ENCODE peak calls at places on chromosomes 11 and 22, in ten cellular contexts. F is uterus, O is prostate gland, Z is A549, U is tibial nerve, J is sigmoid colon, H is heart left ventricle, V is HCT116, Q is IMR-90, P is spleen. L is an unnamed sample.

GRCh38 chr22:32557424-32557823 is 82.8 kb downstream of the FBXO7 start:
- DNase-seq in V (no peak), P (peak), H (no peak), J (peak), O (peak), Z (peak), U (no peak), F (peak), Q (no peak), L (no peak)

GRCh38 chr11:76176463-76176862 is 29.8 kb downstream of the WNT11 start:
- DNase-seq in Z (no peak), H (no peak), J (no peak), Q (no peak), U (no peak), V (no peak), O (no peak), P (no peak), F (no peak), L (no peak)

GRCh38 chr22:17773606-17774205 is 563 bp downstream of the BID start:
- DNase-seq in F (no peak), J (peak), U (no peak), V (no peak), O (no peak), Z (peak), Q (peak), P (peak), H (peak), L (peak)

GRCh38 chr11:119518746-119519382 is 95.9 kb upstream of the THY1 start:
- DNase-seq in P (no peak), J (no peak), O (no peak), U (no peak), H (no peak), Z (no peak), Q (peak), F (no peak), V (no peak), L (no peak)

GRCh38 chr11:48193876-48194275 is 22.7 kb upstream of the OR4B1 start:
- DNase-seq in P (no peak), Q (peak), Z (no peak), F (no peak), O (no peak), U (no peak), H (no peak), J (no peak), V (no peak), L (no peak)

GRCh38 chr11:11312738-11313137 is 40.3 kb downstream of the CSNK2A3 start:
- DNase-seq in Z (no peak), O (no peak), V (no peak), F (no peak), U (no peak), H (no peak), Q (no peak), J (no peak), P (no peak), L (no peak)

GRCh38 chr11:69637956-69638871 is 2.7 kb upstream of the CCND1 start:
- DNase-seq in V (peak), U (no peak), F (no peak), Q (peak), J (peak), Z (peak), O (no peak), H (peak), P (peak), L (no peak)

GRCh38 chr11:3866206-3866605 is 10.7 kb downstream of the STIM1 start:
- DNase-seq in H (peak), P (peak), F (no peak), Z (no peak), J (no peak), Q (no peak), O (no peak), U (no peak), V (no peak), L (no peak)

GRCh38 chr11:31780078-31780971 is 30.8 kb downstream of the PAX6 start:
- DNase-seq in Z (no peak), U (no peak), Q (no peak), J (no peak), F (no peak), H (no peak), V (no peak), O (no peak), P (no peak), L (no peak)

GRCh38 chr11:47353978-47354774 is 1.7 kb upstream of the MYBPC3 start:
- DNase-seq in O (no peak), U (no peak), Q (no peak), P (no peak), Z (no peak), H (peak), F (no peak), J (no peak), V (no peak), L (no peak)

GRCh38 chr11:69380921-69381581 is 87.1 kb downstream of the MYEOV start:
- DNase-seq in J (peak), P (peak), Z (no peak), H (peak), F (no peak), V (no peak), O (no peak), Q (no peak), U (peak), L (no peak)

GRCh38 chr11:126410649-126411048 is 55.2 kb downstream of the ST3GAL4 start:
- DNase-seq in F (no peak), V (no peak), U (peak), J (peak), Z (no peak), Q (peak), O (no peak), H (peak), P (peak), L (no peak)

GRCh38 chr11:119795231-119795630 is 66.2 kb upstream of the NECTIN1 start:
- DNase-seq in U (peak), F (no peak), H (no peak), V (no peak), O (no peak), J (no peak), Z (peak), P (peak), Q (peak), L (peak)

GRCh38 chr22:38748487-38749136 is 7.2 kb downstream of the SUN2 start:
- DNase-seq in U (no peak), O (peak), V (no peak), H (no peak), F (no peak), J (no peak), Z (no peak), P (no peak), Q (no peak), L (no peak)
- TF ChIP-seq POLR2A in U (no peak), O (no peak), V (no peak), H (no peak), F (no peak), J (no peak), Z (no peak), P (no peak), Q (no peak), L (no peak)

GRCh38 chr22:23891726-23892125 is 2.5 kb upstream of the MIF start:
- DNase-seq in V (no peak), J (no peak), Z (no peak), O (no peak), F (no peak), H (no peak), P (no peak), U (no peak), Q (no peak), L (no peak)
- TF ChIP-seq POLR2A in V (no peak), J (no peak), Z (no peak), O (no peak), F (no peak), H (no peak), P (no peak), U (no peak), Q (no peak), L (no peak)

DNA sequence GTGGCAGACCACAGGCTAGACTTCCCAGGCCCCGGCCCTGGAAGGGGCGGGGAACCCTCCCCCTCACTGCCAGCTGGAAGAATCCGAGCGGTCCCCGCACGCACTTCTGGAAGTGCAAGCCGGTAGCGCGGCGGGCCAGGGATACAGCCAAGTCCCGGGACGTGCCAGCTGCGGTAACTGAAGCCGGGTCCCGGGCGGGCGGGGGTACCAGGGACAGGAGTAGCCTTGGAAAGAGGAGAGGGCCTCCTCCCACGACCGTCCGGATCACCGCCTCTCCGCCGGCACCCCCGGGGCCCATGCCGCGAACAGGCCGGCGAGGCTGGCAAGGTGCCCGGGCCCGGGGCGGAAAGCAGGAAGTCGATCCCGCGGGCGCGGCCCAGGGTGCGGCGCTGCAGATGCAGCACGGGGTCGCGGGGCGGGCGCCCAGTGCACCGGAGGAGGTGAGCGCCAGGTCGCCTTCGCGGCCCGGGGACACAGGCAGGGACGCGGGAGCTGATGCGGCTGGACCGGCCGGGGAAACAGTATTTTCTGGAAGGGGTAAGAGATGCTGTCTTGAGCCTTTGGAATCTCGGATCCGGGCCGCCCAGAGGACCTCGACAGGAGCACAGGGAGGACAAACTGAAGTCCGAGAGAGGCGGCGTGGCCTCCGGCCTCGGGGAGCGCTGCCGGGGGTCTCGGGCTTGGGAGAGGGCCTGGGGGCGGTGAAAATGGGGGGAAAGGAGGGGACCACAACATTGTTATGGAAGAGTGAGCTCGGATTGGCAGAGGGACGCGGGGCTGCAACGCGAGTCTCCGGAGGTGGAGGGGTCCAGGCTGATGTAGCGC is 756 bp upstream of the SLC35C1 start:
- DNase-seq in H (peak), V (no peak), F (peak), Q (peak), U (peak), O (peak), P (peak), J (peak), Z (peak), L (peak)
- TF ChIP-seq POLR2A in H (no peak), V (peak), F (no peak), Q (no peak), U (no peak), O (peak), P (no peak), J (no peak), Z (peak), L (peak)

GRCh38 chr22:22776121-22776520 is 111.5 kb upstream of the IGLL5 start:
- DNase-seq in F (no peak), H (no peak), V (no peak), Q (no peak), P (no peak), Z (no peak), J (no peak), U (no peak), O (no peak), L (no peak)
- TF ChIP-seq POLR2A in F (no peak), H (no peak), V (no peak), Q (no peak), P (no peak), Z (no peak), J (no peak), U (no peak), O (no peak), L (no peak)

GRCh38 chr11:105027671-105028070 is 4.7 kb upstream of the CASP5 start:
- DNase-seq in H (no peak), O (no peak), P (no peak), Z (no peak), F (no peak), V (no peak), Q (no peak), J (no peak), U (no peak), L (no peak)

GRCh38 chr11:105022527-105022926 is 441 bp downstream of the CASP5 start:
- DNase-seq in Q (no peak), O (no peak), V (no peak), H (no peak), U (no peak), F (no peak), J (no peak), Z (no peak), P (no peak), L (no peak)

GRCh38 chr11:105024394-105024793 is 1.4 kb upstream of the CASP5 start:
- DNase-seq in U (no peak), O (no peak), J (no peak), V (no peak), Z (no peak), H (no peak), P (no peak), Q (no peak), F (no peak), L (no peak)

DNA sequence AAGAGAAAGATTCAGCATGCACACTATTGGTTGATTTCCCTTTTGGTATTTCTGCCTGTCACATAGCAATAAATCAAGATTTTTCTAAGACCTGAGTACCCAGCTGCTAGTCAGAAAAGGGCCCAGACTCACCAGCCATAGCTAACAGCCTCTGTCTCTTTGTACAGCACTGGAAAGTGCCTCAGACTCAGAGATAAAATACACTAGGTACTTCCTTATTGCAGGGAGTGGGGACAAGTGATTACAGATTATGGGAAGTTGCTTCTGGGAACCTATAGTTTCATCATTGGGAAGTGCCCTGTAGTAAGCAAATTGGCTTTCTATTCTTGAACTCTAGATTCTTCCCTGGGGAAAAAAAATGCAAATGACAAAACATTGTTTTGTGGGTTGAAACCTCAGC is at the start of gene CASP5:
- DNase-seq in F (no peak), P (no peak), V (no peak), J (no peak), Z (no peak), Q (no peak), O (no peak), H (no peak), U (no peak), L (no peak)
- TF ChIP-seq POLR2A in F (no peak), P (no peak), V (no peak), J (no peak), Z (no peak), Q (no peak), O (no peak), H (no peak), U (no peak), L (no peak)

GRCh38 chr22:49971232-49972162 is 10.9 kb downstream of the PIM3 start:
- DNase-seq in Z (peak), F (peak), U (peak), J (peak), O (peak), P (peak), H (peak), V (no peak), Q (no peak), L (peak)
- TF ChIP-seq POLR2A in Z (peak), F (no peak), U (peak), J (no peak), O (peak), P (no peak), H (no peak), V (peak), Q (peak), L (no peak)

GRCh38 chr22:19498154-19498865 is 18.6 kb downstream of the CDC45 start:
- DNase-seq in H (no peak), Z (no peak), J (no peak), U (no peak), F (no peak), O (no peak), P (no peak), Q (no peak), V (no peak), L (no peak)
- TF ChIP-seq POLR2A in H (no peak), Z (no peak), J (no peak), U (no peak), F (no peak), O (no peak), P (no peak), Q (no peak), V (no peak), L (no peak)